ENCODE peak calls at places on chromosomes 7 and 10, in ten cellular contexts. O is fibroblast of pulmonary artery; X is GM04504; W is PC-3; T is posterior cingulate gyrus; A is fibroblast of the conjunctiva; F is stimulated activated CD8-positive, alpha-beta memory T cell treated with anti-CD3 and anti-CD28 coated beads, Interleukin-15, amount 100 ng/mL, for 24 hours; E is activated T-cell treated with anti-CD3 and anti-CD28 coated beads, Interleukin-2, amount 50 U/mL, for 72 hours; B is uterus; P is Right ventricle myocardium superior. I is an unnamed sample.

GRCh38 chr10:119538632-119539358 is 3.7 kb downstream of the RGS10 start:
- DNase-seq in T (peak; percentile 33), O (no peak), X (no peak), F (no peak), W (peak; percentile 31), E (peak; percentile 41), B (no peak), A (no peak), P (no peak), I (no peak)

GRCh38 chr7:16688249-16688648 is 42.3 kb downstream of the BZW2 start:
- DNase-seq in P (no peak), X (no peak), B (no peak), T (no peak), F (no peak), O (no peak), W (peak; percentile 66), E (no peak), A (no peak), I (no peak)

GRCh38 chr7:108200326-108200725 is 70.2 kb upstream of the LAMB4 start:
- DNase-seq in F (no peak), T (no peak), B (no peak), P (no peak), W (peak; percentile 35), E (no peak), A (no peak), X (no peak), O (no peak), I (no peak)

GRCh38 chr7:10022957-10023356 is 950.7 kb upstream of the PHF14 start:
- DNase-seq in P (no peak), A (no peak), F (no peak), E (no peak), O (peak; percentile 1), T (no peak), W (peak; percentile 65), X (no peak), B (no peak), I (no peak)

GRCh38 chr7:16847381-16847860 is 34.4 kb downstream of the AGR3 start:
- DNase-seq in T (no peak), O (peak; percentile 2), W (peak; percentile 95), B (no peak), X (no peak), A (no peak), P (no peak), F (no peak), E (no peak), I (no peak)

GRCh38 chr7:134364619-134365037 is 47.9 kb upstream of the SLC35B4 start:
- DNase-seq in O (peak; percentile 63), T (no peak), P (no peak), E (no peak), X (peak; percentile 16), A (peak; percentile 31), F (no peak), B (no peak), W (peak; percentile 95), I (no peak)

GRCh38 chr7:142328006-142328405 is 70.1 kb upstream of the PRSS58 start:
- DNase-seq in T (no peak), X (no peak), P (no peak), W (no peak), O (no peak), F (no peak), B (no peak), E (no peak), A (no peak), I (no peak)

GRCh38 chr7:157461805-157462771 is 125.3 kb downstream of the DNAJB6 start:
- DNase-seq in P (no peak), A (no peak), F (no peak), O (no peak), W (no peak), X (no peak), E (no peak), B (no peak), T (peak; percentile 59), I (no peak)

GRCh38 chr10:35641430-35642015 is 573 bp downstream of the FZD8 start:
- DNase-seq in P (no peak), B (no peak), T (no peak), F (no peak), A (no peak), W (no peak), O (peak; percentile 47), X (no peak), E (peak; percentile 28), I (no peak)

GRCh38 chr7:147813316-147813715 is 777.2 kb upstream of the C7orf33 start:
- DNase-seq in T (no peak), P (no peak), E (no peak), A (no peak), B (no peak), W (no peak), O (no peak), F (no peak), X (no peak), I (no peak)

GRCh38 chr7:2802504-2803341 is 41.4 kb downstream of the GNA12 start:
- DNase-seq in B (no peak), F (no peak), T (no peak), X (no peak), O (peak; percentile 68), A (no peak), P (no peak), W (peak; percentile 87), E (no peak), I (no peak)

GRCh38 chr7:128052404-128052803 is 21.2 kb upstream of the LRRC4 start:
- DNase-seq in W (no peak), A (no peak), X (no peak), O (no peak), B (no peak), E (no peak), F (no peak), T (no peak), P (no peak), I (no peak)

GRCh38 chr7:11737723-11738122 is 94.3 kb downstream of the THSD7A start:
- DNase-seq in O (no peak), E (no peak), P (no peak), W (peak; percentile 74), F (no peak), X (no peak), T (no peak), A (no peak), B (no peak), I (no peak)

GRCh38 chr10:30671011-30671616 is 41.6 kb upstream of the LYZL2 start:
- DNase-seq in P (no peak), B (no peak), F (no peak), O (peak; percentile 88), E (peak; percentile 57), T (no peak), A (peak; percentile 83), W (peak; percentile 76), X (peak; percentile 67), I (peak; percentile 21)

GRCh38 chr7:91883676-91884362 is 3.3 kb upstream of the MTERF1 start:
- DNase-seq in A (no peak), B (no peak), E (no peak), T (no peak), F (no peak), O (no peak), P (no peak), X (no peak), W (no peak), I (no peak)

GRCh38 chr10:18414061-18414460 is 237.3 kb downstream of the NSUN6 start:
- DNase-seq in X (no peak), A (no peak), F (no peak), O (no peak), E (no peak), T (no peak), W (no peak), P (peak; percentile 61), B (no peak), I (no peak)

GRCh38 chr10:20776384-20776783 is 120.7 kb downstream of the NEBL start:
- DNase-seq in T (no peak), X (no peak), A (no peak), F (no peak), P (no peak), W (no peak), B (no peak), O (no peak), E (no peak), I (no peak)

GRCh38 chr7:24717247-24717622 is 40.0 kb downstream of the GSDME start:
- DNase-seq in B (no peak), F (no peak), E (no peak), W (no peak), T (no peak), X (no peak), A (no peak), O (no peak), P (no peak), I (no peak)

GRCh38 chr7:38129579-38129978 is 48.5 kb upstream of the STARD3NL start:
- DNase-seq in T (no peak), W (no peak), O (no peak), A (no peak), F (no peak), B (no peak), X (no peak), P (no peak), E (no peak), I (no peak)

GRCh38 chr10:71124921-71125748 is 87.2 kb upstream of the UNC5B start:
- DNase-seq in B (no peak), T (no peak), W (no peak), P (peak; percentile 53), A (no peak), F (no peak), E (no peak), X (no peak), O (no peak), I (no peak)

GRCh38 chr7:72336382-72336886 is 75.7 kb downstream of the CALN1 start:
- DNase-seq in P (no peak), E (no peak), T (peak; percentile 83), W (no peak), A (no peak), X (no peak), B (no peak), O (no peak), F (no peak), I (peak; percentile 26)

GRCh38 chr10:88707429-88708110 is 1.5 kb downstream of the LIPK start:
- DNase-seq in E (peak; percentile 4), F (no peak), B (no peak), W (no peak), A (peak; percentile 24), T (no peak), O (peak; percentile 46), X (peak; percentile 44), P (no peak), I (no peak)

GRCh38 chr7:122383934-122384333 is 79.4 kb upstream of the FEZF1 start:
- DNase-seq in W (no peak), F (no peak), B (no peak), X (no peak), O (no peak), T (no peak), A (no peak), E (no peak), P (no peak), I (no peak)

GRCh38 chr7:100602889-100603696 is 930 bp downstream of the PCOLCE start:
- DNase-seq in X (peak; percentile 84), T (no peak), E (no peak), W (no peak), F (no peak), P (peak; percentile 87), A (peak; percentile 83), B (peak; percentile 91), O (peak; percentile 73), I (peak; percentile 83)

GRCh38 chr10:36670616-36671402 is 454.6 kb upstream of the ANKRD30A start:
- DNase-seq in O (no peak), P (no peak), E (no peak), F (no peak), X (peak; percentile 9), W (peak; percentile 95), T (no peak), A (no peak), B (no peak), I (no peak)

GRCh38 chr10:34960983-34961382 is 129.2 kb downstream of the CUL2 start:
- DNase-seq in A (peak; percentile 12), O (peak; percentile 49), B (no peak), W (peak; percentile 66), T (no peak), P (peak; percentile 52), E (no peak), F (no peak), X (no peak), I (no peak)

GRCh38 chr7:55484241-55484640 is 88.1 kb downstream of the VOPP1 start:
- DNase-seq in A (no peak), O (no peak), W (no peak), T (no peak), P (no peak), F (no peak), E (peak; percentile 18), B (no peak), X (no peak), I (no peak)

GRCh38 chr7:141160246-141160855 is 86.5 kb downstream of the TMEM178B start:
- DNase-seq in W (no peak), F (no peak), B (no peak), E (no peak), T (no peak), P (no peak), A (no peak), O (no peak), X (no peak), I (no peak)